ENCODE peak calls at places on chromosomes 2 and 18, in six cellular contexts. O is neuronal stem cell, H is IMR-90, E is mesenchymal stem cell, I is H9, P is H1. U is an unnamed sample. For H3K4me1, the result is how much of the 10 kb centered on the place peaks cover.

GRCh38 chr2:274503-274902 is 9.8 kb downstream of the ACP1 start:
- DNase-seq in O (no peak), H (no peak), E (no peak), I (no peak), P (no peak), U (no peak)

GRCh38 chr2:202660796-202661195 is 26.0 kb downstream of the FAM117B start:
- DNase-seq in O (no peak), H (no peak), E (no peak), I (no peak), P (no peak), U (no peak)

GRCh38 chr2:236980961-236981360 is 104.7 kb upstream of the COPS8 start:
- DNase-seq in O (no peak), H (no peak), E (no peak), I (no peak), P (no peak), U (no peak)

GRCh38 chr2:222176890-222177289 is 121.9 kb downstream of the PAX3 start:
- DNase-seq in O (peak), H (no peak), E (no peak), I (no peak), P (no peak), U (peak)

GRCh38 chr2:9221223-9221622 is 14.6 kb downstream of the ASAP2 start:
- DNase-seq in O (no peak), H (no peak), E (no peak), I (no peak), P (no peak), U (no peak)

GRCh38 chr2:64698668-64699444 is 45.1 kb upstream of the SERTAD2 start:
- DNase-seq in O (no peak), H (peak), E (peak), I (no peak), P (no peak), U (no peak)

GRCh38 chr2:67268806-67269205 is 128.3 kb upstream of the ETAA1 start:
- DNase-seq in O (no peak), H (peak), E (no peak), I (no peak), P (no peak), U (no peak)

GRCh38 chr18:10872297-10872696 is 277.1 kb downstream of the PIEZO2 start:
- DNase-seq in O (no peak), H (no peak), E (no peak), I (no peak), P (no peak), U (no peak)

GRCh38 chr2:25041928-25042320 is at the start of gene EFR3B:
- DNase-seq in O (peak), H (peak), E (peak), I (peak), P (peak), U (peak)

GRCh38 chr2:207706936-207707860 is 4.2 kb upstream of the CCNYL1 start:
- DNase-seq in O (no peak), H (no peak), E (peak), I (no peak), P (no peak), U (peak)

GRCh38 chr2:31239842-31240198 is 5.9 kb downstream of the EHD3 start:
- DNase-seq in O (no peak), H (peak), E (peak), I (peak), P (no peak), U (no peak)

GRCh38 chr2:20049631-20050030 is 1.8 kb downstream of the LAPTM4A start:
- DNase-seq in O (peak), H (peak), E (no peak), I (no peak), P (no peak), U (peak)

GRCh38 chr2:18922276-18922675 is 332.9 kb upstream of the NT5C1B start:
- DNase-seq in O (no peak), H (peak), E (no peak), I (no peak), P (no peak), U (peak)

GRCh38 chr2:157174321-157174720 is 83.2 kb upstream of the GALNT5 start:
- DNase-seq in O (no peak), H (peak), E (no peak), I (no peak), P (no peak), U (no peak)

GRCh38 chr18:48328473-48329205 is 80.5 kb downstream of the ZBTB7C start:
- DNase-seq in O (no peak), H (peak), E (peak), I (no peak), P (no peak), U (no peak)

GRCh38 chr2:15729709-15730544 is 138.3 kb downstream of the DDX1 start:
- DNase-seq in O (no peak), H (no peak), E (no peak), I (no peak), P (no peak), U (no peak)

GRCh38 chr2:30315391-30316055 is 84.2 kb downstream of the LBH start:
- DNase-seq in O (no peak), H (no peak), E (no peak), I (no peak), P (no peak), U (no peak)

GRCh38 chr2:70029814-70030409 is 57.4 kb upstream of the PCBP1 start:
- DNase-seq in O (peak), H (peak), E (peak), I (peak), P (peak), U (peak)

GRCh38 chr2:240916571-240917008 is 10.5 kb downstream of the CROCC2 start:
- DNase-seq in O (no peak), H (peak), E (peak), I (peak), P (peak), U (peak)

GRCh38 chr2:191063584-191063983 is 49.6 kb upstream of the STAT1 start:
- DNase-seq in O (no peak), H (no peak), E (no peak), I (no peak), P (no peak), U (no peak)

GRCh38 chr2:191059308-191059707 is 45.3 kb upstream of the STAT1 start:
- DNase-seq in O (no peak), H (no peak), E (no peak), I (no peak), P (no peak), U (no peak)

GRCh38 chr2:191065785-191066184 is 51.8 kb upstream of the STAT1 start:
- DNase-seq in O (no peak), H (no peak), E (no peak), I (no peak), P (no peak), U (no peak)

GRCh38 chr2:191064590-191064989 is 50.6 kb upstream of the STAT1 start:
- DNase-seq in O (no peak), H (no peak), E (no peak), I (no peak), P (no peak), U (no peak)

DNA sequence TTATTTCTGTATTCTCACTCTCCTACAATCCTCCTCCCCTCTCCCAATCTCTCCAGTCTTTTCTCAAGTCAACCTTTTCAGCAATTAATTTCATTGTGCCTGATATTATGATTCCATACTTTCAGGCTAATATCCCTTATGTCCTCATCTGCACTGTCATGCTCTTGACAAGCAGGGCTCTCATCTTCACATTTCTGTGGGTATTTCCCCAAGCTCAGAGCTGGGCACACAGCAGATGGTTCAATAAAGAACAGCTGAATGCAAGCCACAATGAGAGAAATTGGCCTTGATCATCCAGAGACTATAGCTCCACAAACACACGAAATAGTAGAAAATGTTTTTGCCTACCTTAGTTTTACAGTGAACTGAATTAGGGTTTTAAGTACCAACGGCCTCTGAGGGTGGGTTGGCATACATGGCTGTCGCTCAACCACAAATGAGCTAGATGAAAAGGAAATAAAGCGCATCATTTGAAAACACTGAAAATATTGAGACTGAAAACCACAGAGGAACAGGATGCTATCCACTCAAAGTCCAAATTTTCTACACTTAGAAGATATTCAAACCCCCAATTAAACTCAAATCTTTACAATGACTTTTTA is 47.5 kb upstream of the STAT1 start:
- DNase-seq in O (no peak), H (no peak), E (no peak), I (no peak), P (no peak), U (no peak)
- H3K4me1 ChIP-seq in O (under half), H (under half), E (under half), I (under half), P (under half), U (under half)

GRCh38 chr18:49832221-49832647 is 18.9 kb upstream of the ACAA2 start:
- DNase-seq in O (no peak), H (no peak), E (no peak), I (no peak), P (no peak), U (no peak)
- H4K8ac ChIP-seq in O (no peak), H (no peak), E (no peak), I (no peak), P (no peak), U (no peak)

GRCh38 chr2:177232098-177232704 is 19.6 kb downstream of the HNRNPA3 start:
- DNase-seq in O (no peak), H (no peak), E (no peak), I (no peak), P (no peak), U (no peak)
- H3K23ac ChIP-seq in O (no peak), H (no peak), E (no peak), I (no peak), P (no peak), U (no peak)

DNA sequence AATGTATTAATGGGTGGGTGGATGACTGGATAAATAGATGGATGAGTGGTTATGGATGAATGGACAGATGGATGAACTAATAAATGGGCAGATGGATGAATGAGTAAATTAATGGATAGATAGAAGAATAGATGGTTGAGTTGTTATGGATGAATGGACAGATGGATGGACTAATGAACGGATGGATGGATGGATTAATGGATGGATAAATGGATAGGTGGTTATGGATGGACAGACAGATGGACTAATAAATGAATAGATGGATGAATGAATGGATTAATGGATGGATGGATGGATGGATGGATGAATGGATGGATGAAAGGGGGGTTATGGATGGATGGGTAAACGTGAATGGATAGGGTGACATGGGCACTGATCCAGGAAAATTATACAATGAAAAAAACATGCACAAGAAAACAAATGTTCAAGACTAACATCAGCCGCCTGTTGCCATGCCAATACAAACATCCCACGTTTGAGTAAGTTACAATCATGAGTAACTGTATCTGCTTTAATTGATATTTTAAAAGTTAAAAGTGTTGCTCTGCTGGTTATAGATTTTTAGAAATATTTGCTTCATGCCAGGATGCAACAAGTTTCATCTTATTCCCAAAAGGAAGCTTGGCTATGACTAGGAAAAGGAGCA is 20.8 kb downstream of the PXDN start:
- DNase-seq in O (no peak), H (no peak), E (no peak), I (no peak), P (no peak), U (no peak)
- H3K4me1 ChIP-seq in O (under half), H (under half), E (under half), I (under half), P (under half), U (under half)

GRCh38 chr2:38778686-38779082 is 674 bp downstream of the GEMIN6 start:
- DNase-seq in O (no peak), H (no peak), E (no peak), I (no peak), P (no peak), U (no peak)
- H4K8ac ChIP-seq in O (no peak), H (peak), E (peak), I (no peak), P (no peak), U (no peak)

GRCh38 chr2:178359192-178359912 is 91.6 kb downstream of the PRKRA start:
- DNase-seq in O (no peak), H (no peak), E (no peak), I (no peak), P (no peak), U (no peak)

GRCh38 chr2:178365116-178365515 is 85.9 kb downstream of the PRKRA start:
- DNase-seq in O (no peak), H (no peak), E (no peak), I (no peak), P (no peak), U (no peak)

GRCh38 chr2:178361588-178361987 is 89.4 kb downstream of the PRKRA start:
- DNase-seq in O (no peak), H (no peak), E (no peak), I (no peak), P (no peak), U (no peak)

DNA sequence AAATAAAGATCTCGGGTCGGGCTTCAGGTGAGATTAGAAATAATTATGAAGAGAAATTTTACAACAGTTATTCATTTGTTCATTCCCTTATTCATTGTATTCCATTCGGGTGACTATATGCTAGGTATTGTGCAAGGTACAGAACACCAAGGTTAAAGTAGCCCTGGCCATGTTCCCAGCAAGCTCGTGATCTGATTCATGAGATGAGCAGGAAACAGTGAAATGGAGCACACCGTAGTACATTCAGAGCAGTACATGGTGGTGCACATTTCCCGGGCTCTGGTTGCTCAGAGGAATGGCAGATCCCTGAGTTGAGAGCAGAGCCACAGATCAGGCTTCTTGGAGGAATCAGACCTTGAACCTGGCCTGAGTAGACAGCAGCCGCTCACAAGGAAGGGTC is 87.7 kb downstream of the PRKRA start:
- DNase-seq in O (no peak), H (peak), E (peak), I (no peak), P (no peak), U (no peak)
- H3K23ac ChIP-seq in O (no peak), H (no peak), E (no peak), I (no peak), P (no peak), U (no peak)

DNA sequence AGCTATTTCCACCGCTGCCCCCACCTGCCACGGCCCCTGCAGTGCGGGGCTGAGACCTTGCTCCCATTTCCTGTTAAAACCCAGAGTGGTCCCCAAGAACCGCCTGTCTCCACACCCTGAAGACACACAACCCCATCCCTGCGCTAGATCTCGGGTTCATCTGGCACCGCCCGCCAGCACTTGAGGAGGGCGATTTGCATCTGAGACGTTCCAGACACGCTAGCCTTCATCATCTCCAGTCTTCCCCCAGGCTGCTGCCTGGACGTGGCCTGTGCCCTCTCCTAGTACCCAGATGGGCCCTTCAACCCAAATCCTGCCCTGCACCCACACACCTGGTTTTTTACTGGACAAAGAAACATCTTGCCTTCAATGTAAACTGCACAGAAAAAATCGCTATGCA is 49.8 kb downstream of the SLC66A2 start:
- DNase-seq in O (no peak), H (no peak), E (no peak), I (no peak), P (no peak), U (no peak)
- H3K4me1 ChIP-seq in O (under half), H (under half), E (under half), I (under half), P (under half), U (under half)

U was measured in mesendoderm.